ENCODE peak calls at places on chromosomes 4 and X, in six cellular contexts. T is pancreas, I is ascending aorta, Q is uterus, D is SJSA1, F is GM12878. M is an unnamed sample.

GRCh38 chr4:100017627-100018310 is 67.7 kb upstream of the H2AZ1 start:
- DNase-seq in T (no peak), F (no peak), I (no peak), Q (no peak), D (no peak), M (no peak)

GRCh38 chrX:57583477-57583876 is 8.3 kb upstream of the ZXDB start:
- DNase-seq in F (no peak), T (no peak), D (no peak), I (no peak), Q (no peak), M (no peak)

GRCh38 chr4:20623936-20624335 is 76.3 kb upstream of the PACRGL start:
- DNase-seq in T (no peak), F (no peak), I (no peak), Q (no peak), D (no peak), M (no peak)

GRCh38 chrX:153707406-153707805 is 16.8 kb downstream of the BCAP31 start:
- DNase-seq in F (no peak), D (no peak), Q (no peak), I (no peak), T (no peak), M (no peak)

GRCh38 chrX:16386126-16386525 is 218.8 kb downstream of the MAGEB17 start:
- DNase-seq in T (no peak), F (no peak), D (no peak), I (no peak), Q (no peak), M (no peak)

GRCh38 chr4:28287837-28288236 is 1427.2 kb downstream of the STIM2 start:
- DNase-seq in Q (no peak), D (peak; percentile 78), I (peak; percentile 63), T (no peak), F (no peak), M (no peak)

GRCh38 chr4:152979731-152980330 is 43.7 kb downstream of the FHDC1 start:
- DNase-seq in T (no peak), I (peak; percentile 27), D (no peak), F (no peak), Q (no peak), M (no peak)

GRCh38 chr4:36043901-36044300 is 200.4 kb downstream of the ARAP2 start:
- DNase-seq in F (no peak), Q (no peak), T (no peak), D (no peak), I (no peak), M (no peak)

GRCh38 chr4:65552071-65552470 is 118.2 kb downstream of the EPHA5 start:
- DNase-seq in I (no peak), F (no peak), D (no peak), T (no peak), Q (no peak), M (no peak)

GRCh38 chr4:10237131-10237530 is 120.5 kb upstream of the WDR1 start:
- DNase-seq in Q (no peak), F (no peak), I (no peak), T (no peak), D (no peak), M (no peak)

GRCh38 chr4:1379351-1379781 is 26.9 kb downstream of the NKX1-1 start:
- DNase-seq in F (no peak), D (no peak), I (no peak), Q (no peak), T (peak; percentile 89), M (no peak)

GRCh38 chr4:36043241-36043640 is 201.1 kb downstream of the ARAP2 start:
- DNase-seq in I (no peak), F (no peak), D (no peak), Q (no peak), T (no peak), M (no peak)

GRCh38 chr4:133921280-133922195 is 280.1 kb downstream of the PABPC4L start:
- DNase-seq in Q (no peak), T (no peak), F (no peak), D (no peak), I (no peak), M (no peak)

GRCh38 chr4:89703831-89704230 is 133.1 kb downstream of the SNCA start:
- DNase-seq in D (no peak), Q (peak; percentile 49), I (no peak), F (no peak), T (no peak), M (no peak)

GRCh38 chr4:89707467-89707866 is 129.5 kb downstream of the SNCA start:
- DNase-seq in Q (no peak), D (no peak), T (no peak), F (no peak), I (no peak), M (no peak)

GRCh38 chr4:89712141-89712540 is 124.8 kb downstream of the SNCA start:
- DNase-seq in F (no peak), I (no peak), D (no peak), Q (no peak), T (no peak), M (no peak)

GRCh38 chr4:89704651-89705395 is 132.1 kb downstream of the SNCA start:
- DNase-seq in T (no peak), F (no peak), I (no peak), Q (no peak), D (no peak), M (no peak)

GRCh38 chr4:89708903-89709361 is 128.0 kb downstream of the SNCA start:
- DNase-seq in Q (no peak), T (no peak), I (no peak), D (no peak), F (no peak), M (peak; percentile 40)
- H3K27ac ChIP-seq in Q (peak overlapping the region; percentile 61), T (no peak overlapping the region), I (no peak overlapping the region), D (peak overlapping the region; percentile 5), F (no peak overlapping the region), M (peak overlapping the region; percentile 75)

GRCh38 chr4:139764192-139764591 is 98.6 kb downstream of the MGST2 start:
- DNase-seq in D (no peak), I (no peak), T (no peak), F (no peak), Q (no peak), M (peak; percentile 34)

GRCh38 chr4:139761461-139761860 is 95.8 kb downstream of the MGST2 start:
- DNase-seq in T (no peak), Q (no peak), F (no peak), D (no peak), I (no peak), M (no peak)

GRCh38 chr4:139763205-139763604 is 97.6 kb downstream of the MGST2 start:
- DNase-seq in I (no peak), D (no peak), T (no peak), Q (no peak), F (no peak), M (no peak)

GRCh38 chr4:139763668-139764067 is 98.0 kb downstream of the MGST2 start:
- DNase-seq in D (no peak), Q (no peak), T (no peak), F (no peak), I (no peak), M (no peak)

GRCh38 chr4:139762715-139763114 is 97.1 kb downstream of the MGST2 start:
- DNase-seq in Q (no peak), D (no peak), I (no peak), F (no peak), T (no peak), M (no peak)
- H3K27ac ChIP-seq in Q (peak overlapping the region; percentile 47), D (no peak overlapping the region), I (peak overlapping the region; percentile 28), F (no peak overlapping the region), T (no peak overlapping the region), M (peak overlapping the region; percentile 41)

GRCh38 chr4:186727977-186728519 is 4.4 kb upstream of the FAT1 start:
- DNase-seq in T (no peak), I (no peak), F (no peak), Q (no peak), D (peak; percentile 71), M (no peak)

GRCh38 chr4:186726440-186727148 is 2.9 kb upstream of the FAT1 start:
- DNase-seq in T (peak; percentile 85), Q (peak; percentile 70), I (peak; percentile 83), D (peak; percentile 87), F (no peak), M (peak; percentile 53)

GRCh38 chr4:186729856-186730255 is 6.2 kb upstream of the FAT1 start:
- DNase-seq in T (no peak), Q (no peak), D (no peak), I (no peak), F (no peak), M (no peak)

GRCh38 chr4:186727149-186727976 is 3.7 kb upstream of the FAT1 start:
- DNase-seq in I (no peak), T (no peak), F (no peak), D (no peak), Q (no peak), M (no peak)

GRCh38 chr4:186728631-186729271 is 5.1 kb upstream of the FAT1 start:
- DNase-seq in D (no peak), I (no peak), Q (no peak), F (no peak), T (no peak), M (no peak)
- H3K27ac ChIP-seq in D (peak overlapping the region; percentile 95), I (no peak overlapping the region), Q (no peak overlapping the region), F (no peak overlapping the region), T (no peak overlapping the region), M (no peak overlapping the region)

GRCh38 chrX:23789386-23790146 is 6.6 kb downstream of the SAT1 start:
- DNase-seq in Q (no peak), F (no peak), T (peak; percentile 52), I (no peak), D (no peak), M (no peak)

GRCh38 chrX:23790147-23790497 is 7.1 kb downstream of the SAT1 start:
- DNase-seq in D (no peak), I (no peak), Q (no peak), T (no peak), F (no peak), M (no peak)

GRCh38 chrX:23788946-23789345 is 6.0 kb downstream of the SAT1 start:
- DNase-seq in I (no peak), T (no peak), D (no peak), F (no peak), Q (no peak), M (no peak)

GRCh38 chrX:23788521-23788920 is 5.5 kb downstream of the SAT1 start:
- DNase-seq in Q (no peak), D (no peak), I (no peak), F (no peak), T (no peak), M (no peak)

DNA sequence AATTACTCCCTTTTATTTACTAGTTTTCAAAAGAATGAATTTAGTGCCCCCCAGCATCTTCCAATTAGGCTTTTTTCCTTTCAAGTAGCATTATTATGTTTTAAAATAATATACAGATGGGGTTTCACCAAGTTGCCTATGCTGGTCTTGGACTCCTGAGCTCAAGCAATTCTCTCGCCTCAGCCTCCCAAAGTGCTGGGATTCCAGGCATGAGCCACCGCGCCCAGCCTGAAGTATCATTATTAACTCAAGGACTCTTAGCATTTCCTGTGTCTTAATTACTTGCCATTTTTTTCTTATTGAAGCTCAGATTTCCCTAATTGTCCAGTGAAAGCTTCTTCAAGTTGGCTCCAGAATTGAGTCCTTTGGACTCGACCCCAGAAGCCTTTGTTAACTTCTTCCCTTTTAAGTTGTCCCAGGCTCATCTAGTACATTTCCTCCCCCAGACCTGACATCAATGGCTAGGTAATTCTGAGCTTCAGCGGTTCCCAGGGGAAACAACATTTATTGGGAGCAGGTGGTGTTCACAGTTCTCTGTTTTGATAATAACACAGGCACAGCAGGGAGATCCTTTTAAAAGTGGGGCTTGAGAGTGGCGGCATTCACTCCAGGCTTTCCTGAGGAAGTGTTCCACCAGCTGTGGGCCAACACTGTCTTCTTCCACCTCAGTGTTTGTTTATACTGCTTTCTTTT is 10.0 kb downstream of the SAT1 start:
- DNase-seq in D (no peak), T (no peak), I (no peak), F (no peak), Q (no peak), M (no peak)
- H3K27ac ChIP-seq in D (no peak overlapping the region), T (no peak overlapping the region), I (no peak overlapping the region), F (no peak overlapping the region), Q (no peak overlapping the region), M (no peak overlapping the region)

GRCh38 chr4:169621754-169622481 is 1.5 kb downstream of the CLCN3 start:
- DNase-seq in T (no peak), F (no peak), D (peak; percentile 47), I (no peak), Q (no peak), M (no peak)
- H3K27ac ChIP-seq in T (peak overlapping the region; percentile 85), F (peak overlapping the region; percentile 99), D (no peak overlapping the region), I (no peak overlapping the region), Q (no peak overlapping the region), M (no peak overlapping the region)